ENCODE peak calls at places on chromosomes 4 and X, in seven cellular contexts. One of them, this sample, is unnamed.

GRCh38 chrX:50450324-50450723 is 20.3 kb downstream of the DGKK start:
- DNase-seq in DND-41: no peak
- DNase-seq in HFF-Myc: no peak
- DNase-seq in Peyer's patch: no peak
- DNase-seq in psoas muscle: no peak
- DNase-seq in Panc1: no peak
- DNase-seq in AG10803: no peak
- DNase-seq in this sample: no peak

GRCh38 chr4:181578911-181579310 is 664.3 kb upstream of the TENM3 start:
- DNase-seq in DND-41: no peak
- DNase-seq in Peyer's patch: no peak
- DNase-seq in psoas muscle: no peak
- DNase-seq in Panc1: no peak
- DNase-seq in AG10803: no peak
- DNase-seq in HFF-Myc: no peak
- DNase-seq in this sample: no peak

GRCh38 chr4:122783301-122784215 is 43.1 kb upstream of the FGF2 start:
- DNase-seq in Peyer's patch: no peak
- DNase-seq in Panc1: peak; percentile 84
- DNase-seq in DND-41: no peak
- DNase-seq in psoas muscle: peak; percentile 48
- DNase-seq in AG10803: peak; percentile 99
- DNase-seq in HFF-Myc: peak; percentile 65
- DNase-seq in this sample: no peak

GRCh38 chr4:113821851-113822250 is 60.3 kb upstream of the CAMK2D start:
- DNase-seq in Peyer's patch: no peak
- DNase-seq in DND-41: no peak
- DNase-seq in HFF-Myc: no peak
- DNase-seq in Panc1: no peak
- DNase-seq in psoas muscle: no peak
- DNase-seq in AG10803: peak; percentile 71
- DNase-seq in this sample: no peak

GRCh38 chrX:69387559-69388487 is 116.3 kb upstream of the NALF2 start:
- DNase-seq in Panc1: no peak
- DNase-seq in psoas muscle: peak; percentile 36
- DNase-seq in DND-41: peak; percentile 35
- DNase-seq in Peyer's patch: peak; percentile 50
- DNase-seq in AG10803: peak; percentile 34
- DNase-seq in HFF-Myc: no peak
- DNase-seq in this sample: no peak

GRCh38 chrX:12322031-12322430 is 183.8 kb downstream of the FRMPD4 start:
- DNase-seq in DND-41: no peak
- DNase-seq in Panc1: no peak
- DNase-seq in AG10803: no peak
- DNase-seq in Peyer's patch: no peak
- DNase-seq in HFF-Myc: no peak
- DNase-seq in psoas muscle: no peak
- DNase-seq in this sample: no peak

GRCh38 chrX:155218777-155219176 is 2.5 kb downstream of the VBP1 start:
- DNase-seq in Panc1: no peak
- DNase-seq in DND-41: no peak
- DNase-seq in psoas muscle: no peak
- DNase-seq in AG10803: no peak
- DNase-seq in HFF-Myc: no peak
- DNase-seq in Peyer's patch: no peak
- DNase-seq in this sample: no peak

GRCh38 chr4:158799856-158800255 is 31.0 kb downstream of the FNIP2 start:
- DNase-seq in Panc1: no peak
- DNase-seq in DND-41: no peak
- DNase-seq in AG10803: no peak
- DNase-seq in Peyer's patch: no peak
- DNase-seq in psoas muscle: no peak
- DNase-seq in HFF-Myc: no peak
- DNase-seq in this sample: no peak

GRCh38 chr4:146338512-146338911 is 124.2 kb downstream of the REELD1 start:
- DNase-seq in DND-41: no peak
- DNase-seq in HFF-Myc: no peak
- DNase-seq in AG10803: peak; percentile 14
- DNase-seq in psoas muscle: no peak
- DNase-seq in Peyer's patch: no peak
- DNase-seq in Panc1: no peak
- DNase-seq in this sample: no peak

GRCh38 chr4:146018247-146018646 is 79.6 kb upstream of the ZNF827 start:
- DNase-seq in DND-41: no peak
- DNase-seq in AG10803: no peak
- DNase-seq in psoas muscle: no peak
- DNase-seq in Peyer's patch: no peak
- DNase-seq in Panc1: no peak
- DNase-seq in HFF-Myc: no peak
- DNase-seq in this sample: no peak

GRCh38 chrX:72569786-72570185 is 2.9 kb downstream of the HDAC8 start:
- DNase-seq in HFF-Myc: no peak
- DNase-seq in Panc1: no peak
- DNase-seq in AG10803: peak; percentile 36
- DNase-seq in Peyer's patch: no peak
- DNase-seq in psoas muscle: no peak
- DNase-seq in DND-41: no peak
- DNase-seq in this sample: no peak

GRCh38 chrX:101383679-101384078 is 2.3 kb downstream of the BTK start:
- DNase-seq in Peyer's patch: no peak
- DNase-seq in Panc1: no peak
- DNase-seq in psoas muscle: no peak
- DNase-seq in DND-41: no peak
- DNase-seq in HFF-Myc: no peak
- DNase-seq in AG10803: no peak
- DNase-seq in this sample: no peak

GRCh38 chr4:145552181-145552822 is 66.9 kb upstream of the MMAA start:
- DNase-seq in DND-41: no peak
- DNase-seq in Peyer's patch: no peak
- DNase-seq in HFF-Myc: no peak
- DNase-seq in psoas muscle: no peak
- DNase-seq in Panc1: no peak
- DNase-seq in AG10803: no peak
- DNase-seq in this sample: no peak

GRCh38 chr4:152936446-152937279 is 540 bp downstream of the FHDC1 start:
- DNase-seq in AG10803: peak; percentile 19
- DNase-seq in DND-41: peak; percentile 13
- DNase-seq in psoas muscle: peak; percentile 18
- DNase-seq in Panc1: no peak
- DNase-seq in HFF-Myc: no peak
- DNase-seq in Peyer's patch: no peak
- DNase-seq in this sample: peak; percentile 56

GRCh38 chr4:38128478-38129451 is 168.6 kb downstream of the PTTG2 start:
- DNase-seq in AG10803: peak; percentile 65
- DNase-seq in Peyer's patch: peak; percentile 72
- DNase-seq in DND-41: no peak
- DNase-seq in HFF-Myc: no peak
- DNase-seq in psoas muscle: no peak
- DNase-seq in Panc1: no peak
- DNase-seq in this sample: peak; percentile 73

GRCh38 chr4:168848112-168848511 is 161.9 kb downstream of the CBR4 start:
- DNase-seq in psoas muscle: no peak
- DNase-seq in HFF-Myc: no peak
- DNase-seq in Peyer's patch: no peak
- DNase-seq in DND-41: peak; percentile 31
- DNase-seq in Panc1: no peak
- DNase-seq in AG10803: peak; percentile 46
- DNase-seq in this sample: no peak

GRCh38 chr4:2049381-2049780 is 9.7 kb upstream of the NAT8L start:
- DNase-seq in Panc1: no peak
- DNase-seq in psoas muscle: no peak
- DNase-seq in DND-41: no peak
- DNase-seq in Peyer's patch: peak; percentile 18
- DNase-seq in AG10803: no peak
- DNase-seq in HFF-Myc: no peak
- DNase-seq in this sample: no peak

GRCh38 chr4:182478475-182478874 is 235.3 kb downstream of the TENM3 start:
- DNase-seq in psoas muscle: no peak
- DNase-seq in HFF-Myc: peak; percentile 9
- DNase-seq in AG10803: peak; percentile 50
- DNase-seq in Peyer's patch: no peak
- DNase-seq in DND-41: no peak
- DNase-seq in Panc1: no peak
- DNase-seq in this sample: no peak

GRCh38 chr4:108342325-108342986 is 173.7 kb upstream of the LEF1 start:
- DNase-seq in Panc1: no peak
- DNase-seq in Peyer's patch: no peak
- DNase-seq in psoas muscle: no peak
- DNase-seq in DND-41: peak; percentile 63
- DNase-seq in AG10803: no peak
- DNase-seq in HFF-Myc: no peak
- DNase-seq in this sample: no peak

GRCh38 chr4:74933562-74934015 is 673 bp downstream of the PARM1 start:
- DNase-seq in AG10803: no peak
- DNase-seq in Panc1: no peak
- DNase-seq in Peyer's patch: peak; percentile 54
- DNase-seq in HFF-Myc: no peak
- DNase-seq in psoas muscle: peak; percentile 18
- DNase-seq in DND-41: no peak
- DNase-seq in this sample: peak; percentile 51

GRCh38 chr4:141375855-141376254 is 155.2 kb downstream of the ZNF330 start:
- DNase-seq in psoas muscle: no peak
- DNase-seq in Panc1: no peak
- DNase-seq in AG10803: peak; percentile 92
- DNase-seq in DND-41: no peak
- DNase-seq in HFF-Myc: peak; percentile 71
- DNase-seq in Peyer's patch: no peak
- DNase-seq in this sample: no peak

GRCh38 chr4:314296-314903 is 9.1 kb upstream of the ZNF732 start:
- DNase-seq in psoas muscle: no peak
- DNase-seq in HFF-Myc: no peak
- DNase-seq in DND-41: no peak
- DNase-seq in AG10803: no peak
- DNase-seq in Peyer's patch: no peak
- DNase-seq in Panc1: no peak
- DNase-seq in this sample: no peak

GRCh38 chr4:84158670-84159069 is 340.4 kb downstream of the NKX6-1 start:
- DNase-seq in psoas muscle: no peak
- DNase-seq in Panc1: no peak
- DNase-seq in DND-41: no peak
- DNase-seq in AG10803: no peak
- DNase-seq in Peyer's patch: no peak
- DNase-seq in HFF-Myc: no peak
- DNase-seq in this sample: no peak

DNA sequence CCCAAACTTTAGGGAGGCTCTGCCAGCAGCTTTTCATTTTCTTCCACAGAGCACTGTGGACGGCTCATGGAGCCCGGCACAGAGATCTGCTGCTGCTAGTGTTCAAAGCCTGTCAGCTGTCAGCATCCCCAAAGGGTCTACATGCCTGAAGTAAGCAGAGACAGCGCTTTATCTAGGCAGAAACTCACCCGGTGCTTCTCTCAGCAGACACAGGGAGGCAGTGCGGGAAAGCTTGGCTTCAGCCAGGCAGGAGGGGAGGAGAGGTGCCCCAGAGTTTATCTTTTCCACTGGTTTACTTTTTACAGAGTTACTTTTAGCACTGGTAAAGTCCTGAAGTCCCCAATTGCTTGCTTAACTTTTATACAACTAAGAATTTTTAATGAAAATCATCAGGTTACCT is 339.3 kb downstream of the NKX6-1 start:
- DNase-seq in Peyer's patch: no peak
- DNase-seq in HFF-Myc: no peak
- DNase-seq in Panc1: no peak
- DNase-seq in AG10803: no peak
- DNase-seq in psoas muscle: no peak
- DNase-seq in DND-41: no peak
- DNase-seq in this sample: no peak
- TF ChIP-seq CTCF in Peyer's patch: no peak
- TF ChIP-seq CTCF in HFF-Myc: peak; percentile 6
- TF ChIP-seq CTCF in Panc1: no peak
- TF ChIP-seq CTCF in AG10803: peak; percentile 7
- TF ChIP-seq CTCF in psoas muscle: no peak
- TF ChIP-seq CTCF in DND-41: no peak
- TF ChIP-seq CTCF in this sample: no peak

DNA sequence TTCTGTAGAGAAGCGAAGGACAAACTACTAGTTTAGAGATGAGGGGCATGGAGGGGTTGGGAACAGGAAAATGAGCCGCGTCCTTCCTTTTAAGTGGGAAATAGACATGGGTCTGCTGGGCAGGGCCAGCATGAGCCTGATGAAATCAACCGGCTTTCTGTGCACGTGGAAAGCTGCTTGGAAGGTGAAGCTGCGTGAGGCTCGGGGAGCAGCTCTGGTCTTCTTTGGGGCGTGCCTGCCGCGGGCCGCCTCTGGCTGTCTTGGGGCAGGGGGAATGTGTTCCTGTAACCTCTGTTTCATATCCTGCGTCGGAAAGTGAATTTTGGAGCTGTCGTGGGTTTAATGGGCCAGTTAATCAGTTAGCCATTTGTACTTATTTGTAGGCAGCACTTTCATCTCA is 70.7 kb upstream of the HGFAC start:
- DNase-seq in HFF-Myc: no peak
- DNase-seq in Panc1: no peak
- DNase-seq in AG10803: no peak
- DNase-seq in DND-41: no peak
- DNase-seq in Peyer's patch: no peak
- DNase-seq in psoas muscle: no peak
- DNase-seq in this sample: no peak
- H3K4me3 ChIP-seq in HFF-Myc: peak overlapping the region; percentile 21
- H3K4me3 ChIP-seq in Panc1: no peak overlapping the region
- H3K4me3 ChIP-seq in AG10803: no peak overlapping the region
- H3K4me3 ChIP-seq in DND-41: no peak overlapping the region
- H3K4me3 ChIP-seq in Peyer's patch: no peak overlapping the region
- H3K4me3 ChIP-seq in psoas muscle: no peak overlapping the region
- H3K4me3 ChIP-seq in this sample: no peak overlapping the region

DNA sequence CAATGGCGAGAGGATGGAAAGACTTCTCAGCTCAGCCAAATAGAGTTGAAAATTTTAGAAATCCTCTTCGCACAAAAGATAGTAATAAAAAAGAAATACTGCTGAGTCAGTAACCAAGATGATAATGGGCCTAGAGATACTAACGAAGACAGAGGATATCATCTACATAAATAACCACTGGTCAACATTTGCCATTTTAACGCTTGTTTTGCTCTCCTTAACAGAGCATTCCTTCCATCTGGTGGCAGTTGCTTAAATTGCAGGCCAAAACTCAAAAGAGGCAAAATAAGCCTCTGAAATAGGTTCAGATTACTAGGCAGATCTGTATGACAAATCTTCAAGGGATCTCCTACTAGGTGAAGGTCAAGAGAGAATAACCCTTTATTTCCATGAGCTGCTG is 51.7 kb upstream of the MCF2 start:
- DNase-seq in DND-41: no peak
- DNase-seq in Peyer's patch: no peak
- DNase-seq in psoas muscle: no peak
- DNase-seq in Panc1: peak; percentile 17
- DNase-seq in AG10803: peak; percentile 26
- DNase-seq in HFF-Myc: no peak
- DNase-seq in this sample: no peak
- TF ChIP-seq CTCF in DND-41: peak; percentile 23
- TF ChIP-seq CTCF in Peyer's patch: no peak
- TF ChIP-seq CTCF in psoas muscle: peak; percentile 18
- TF ChIP-seq CTCF in Panc1: peak; percentile 62
- TF ChIP-seq CTCF in AG10803: peak; percentile 60
- TF ChIP-seq CTCF in HFF-Myc: peak; percentile 38
- TF ChIP-seq CTCF in this sample: no peak

GRCh38 chrX:119941336-119941735 is 2.2 kb downstream of the NKAP start:
- DNase-seq in AG10803: no peak
- DNase-seq in Panc1: no peak
- DNase-seq in DND-41: no peak
- DNase-seq in HFF-Myc: no peak
- DNase-seq in psoas muscle: no peak
- DNase-seq in Peyer's patch: no peak
- DNase-seq in this sample: no peak

GRCh38 chrX:119935215-119935893 is 8.2 kb downstream of the NKAP start:
- DNase-seq in psoas muscle: no peak
- DNase-seq in AG10803: no peak
- DNase-seq in Peyer's patch: no peak
- DNase-seq in HFF-Myc: no peak
- DNase-seq in Panc1: no peak
- DNase-seq in DND-41: no peak
- DNase-seq in this sample: no peak
- H3K4me3 ChIP-seq in psoas muscle: no peak overlapping the region
- H3K4me3 ChIP-seq in AG10803: no peak overlapping the region
- H3K4me3 ChIP-seq in Peyer's patch: no peak overlapping the region
- H3K4me3 ChIP-seq in HFF-Myc: no peak overlapping the region
- H3K4me3 ChIP-seq in Panc1: no peak overlapping the region
- H3K4me3 ChIP-seq in DND-41: no peak overlapping the region
- H3K4me3 ChIP-seq in this sample: no peak overlapping the region